ENCODE peak calls at places on chromosome 1, in six cellular contexts. X is hepatocyte, N is adrenal gland, B is HCT116, S is colonic mucosa, G is aorta. L is an unnamed sample. For H3K36me3, the result is how much of the 10 kb centered on the place peaks cover.

GRCh38 chr1:14421977-14422609 is 176.4 kb upstream of the KAZN start:
- DNase-seq in G (no peak), N (no peak), B (no peak), X (no peak), S (no peak), L (no peak)

GRCh38 chr1:197392541-197392940 is 124.5 kb downstream of the CRB1 start:
- DNase-seq in N (no peak), B (no peak), S (no peak), G (no peak), X (no peak), L (no peak)

GRCh38 chr1:120179420-120180348 is 3.4 kb upstream of the SEC22B start:
- DNase-seq in G (peak), N (no peak), S (peak), B (no peak), X (peak), L (peak)

GRCh38 chr1:91846007-91846620 is 39.8 kb downstream of the TGFBR3 start:
- DNase-seq in B (no peak), N (peak), S (peak), G (no peak), X (peak), L (peak)

GRCh38 chr1:80436851-80437250 is 1363.9 kb upstream of the ADGRL2 start:
- DNase-seq in B (no peak), S (no peak), N (no peak), G (no peak), X (no peak), L (no peak)

GRCh38 chr1:24864409-24864808 is 65.7 kb downstream of the RUNX3 start:
- DNase-seq in S (peak), N (no peak), G (no peak), X (peak), B (no peak), L (no peak)

GRCh38 chr1:105678334-105678733 is 1378.1 kb upstream of the PRMT6 start:
- DNase-seq in S (no peak), N (no peak), G (no peak), B (no peak), X (no peak), L (no peak)

GRCh38 chr1:35726814-35727433 is 8.2 kb upstream of the C1orf216 start:
- DNase-seq in S (peak), N (peak), G (no peak), X (peak), B (peak), L (peak)

GRCh38 chr1:112114540-112114939 is 125.1 kb upstream of the KCND3 start:
- DNase-seq in S (no peak), B (no peak), G (no peak), X (no peak), N (no peak), L (no peak)

GRCh38 chr1:22288593-22289241 is 145.8 kb upstream of the WNT4 start:
- DNase-seq in S (no peak), N (no peak), B (no peak), G (peak), X (no peak), L (no peak)

GRCh38 chr1:230120949-230121381 is 53.9 kb downstream of the GALNT2 start:
- DNase-seq in G (no peak), S (peak), B (peak), X (no peak), N (no peak), L (peak)

GRCh38 chr1:238061967-238062613 is 171.4 kb upstream of the ZP4 start:
- DNase-seq in N (no peak), G (no peak), B (no peak), X (no peak), S (no peak), L (no peak)
- H3K4me3 ChIP-seq in N (no peak), G (no peak), B (no peak), X (no peak), S (no peak), L (no peak)

GRCh38 chr1:56773341-56774066 is 45.7 kb downstream of the FYB2 start:
- DNase-seq in X (no peak), N (no peak), B (no peak), S (no peak), G (no peak), L (no peak)

GRCh38 chr1:56774067-56774609 is 45.1 kb downstream of the FYB2 start:
- DNase-seq in S (no peak), X (no peak), G (no peak), B (no peak), N (no peak), L (no peak)

GRCh38 chr1:56777972-56778371 is 41.2 kb downstream of the FYB2 start:
- DNase-seq in X (no peak), S (no peak), G (no peak), N (no peak), B (no peak), L (no peak)

GRCh38 chr1:56780128-56780750 is 39.0 kb downstream of the FYB2 start:
- DNase-seq in X (no peak), B (no peak), N (no peak), S (no peak), G (no peak), L (no peak)

DNA sequence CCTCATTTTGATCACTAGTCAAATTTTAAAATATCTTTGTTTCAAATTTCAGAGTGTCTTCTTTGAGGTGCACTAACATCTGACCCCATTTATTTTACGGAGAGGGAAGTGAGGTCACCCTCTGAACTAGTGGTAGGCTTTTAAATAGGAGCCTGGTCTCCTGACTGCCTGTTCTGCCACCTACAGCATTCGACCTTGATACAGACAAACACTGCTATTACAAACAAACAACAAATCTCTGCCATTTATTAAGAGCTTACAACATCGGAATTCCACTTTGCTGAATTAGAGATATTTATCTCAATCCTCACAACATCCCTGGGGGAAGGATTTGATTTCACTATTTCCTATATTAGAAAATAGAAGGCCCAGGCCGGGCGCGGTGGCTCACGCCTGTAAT is 42.6 kb downstream of the FYB2 start:
- DNase-seq in X (no peak), G (no peak), S (no peak), B (no peak), N (no peak), L (no peak)
- H3K27ac ChIP-seq in X (no peak), G (no peak), S (no peak), B (no peak), N (no peak), L (no peak)

GRCh38 chr1:100145116-100145515 is 12.2 kb downstream of the TRMT13 start:
- DNase-seq in S (no peak), X (no peak), B (no peak), N (no peak), G (no peak), L (no peak)
- H3K36me3 ChIP-seq in S (under half), X (under half), B (under half), N (half or more), G (under half), L (under half)

DNA sequence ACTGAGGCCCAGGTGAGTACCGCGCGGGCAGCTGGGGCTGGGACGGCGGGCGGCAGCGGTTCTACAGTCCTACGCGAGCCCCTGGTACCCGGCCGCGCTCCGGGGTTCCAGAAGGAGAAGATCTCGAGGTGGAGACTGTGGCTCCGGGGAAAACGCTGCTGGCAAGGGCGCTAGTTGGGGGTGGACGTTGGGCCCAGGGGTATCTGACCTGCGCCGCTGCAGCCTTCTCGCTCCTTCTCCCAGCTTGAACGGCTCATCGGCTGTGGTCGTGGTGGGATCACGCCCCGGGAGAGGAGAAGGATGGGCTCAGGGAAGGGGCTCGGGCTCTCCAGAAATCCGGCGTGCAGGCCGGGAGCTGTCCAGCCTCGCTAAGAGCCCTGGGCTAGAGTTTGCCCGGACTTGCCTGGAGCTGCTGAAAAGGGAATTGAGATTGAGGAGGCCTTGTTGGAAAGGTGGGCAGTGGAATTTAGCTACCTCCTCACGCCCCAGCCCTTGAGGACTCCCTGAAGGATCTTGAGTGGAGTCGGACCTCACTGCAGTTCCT is 1.1 kb upstream of the POU3F1 start:
- DNase-seq in B (no peak), S (no peak), G (no peak), X (no peak), N (peak), L (peak)
- H3K4me3 ChIP-seq in B (no peak), S (peak), G (peak), X (no peak), N (peak), L (peak)

DNA sequence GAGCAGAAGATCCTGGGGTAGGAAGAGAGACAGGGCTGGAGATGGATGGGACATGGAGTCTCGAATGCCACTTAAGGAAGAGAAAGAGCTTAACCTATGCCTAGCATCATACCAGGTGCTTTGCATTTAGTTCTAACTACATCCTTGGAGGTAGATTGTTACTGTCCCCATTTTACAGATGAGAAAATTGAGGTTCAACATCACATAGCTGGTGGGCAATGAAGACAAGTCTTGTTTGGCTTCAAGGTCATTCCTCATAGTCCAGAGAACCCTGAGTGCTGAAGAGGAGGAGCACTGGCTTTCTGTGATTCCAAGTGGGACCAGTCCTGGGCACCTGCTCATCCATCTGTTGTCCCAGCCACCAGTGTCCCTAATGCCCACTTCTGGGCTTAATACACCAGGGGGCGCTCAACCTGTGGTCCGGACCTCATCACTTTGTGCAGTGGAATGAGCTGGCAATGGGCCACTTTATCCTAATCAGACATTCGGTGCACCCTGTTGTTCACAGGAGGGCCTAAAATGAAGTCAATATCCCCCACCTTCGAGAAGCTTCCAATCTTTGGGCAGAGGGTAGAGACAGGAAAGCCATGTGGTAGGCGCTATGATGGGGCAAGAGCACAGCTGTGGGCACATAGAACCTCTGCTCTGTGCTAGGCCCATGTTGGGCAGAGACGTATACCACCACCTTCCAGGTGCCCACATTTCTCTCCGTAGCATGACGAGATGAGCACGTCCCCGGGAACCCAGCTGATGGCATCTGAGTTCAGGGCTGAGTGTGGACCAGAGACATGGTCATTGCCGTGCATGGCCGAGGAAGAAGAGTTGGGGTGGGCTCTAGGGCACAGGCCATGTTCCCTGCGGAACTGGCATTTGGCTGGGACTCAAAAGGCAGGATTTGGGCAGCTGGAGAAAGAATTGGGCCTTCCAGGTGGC is 9.2 kb downstream of the RPS6KA1 start:
- DNase-seq in X (no peak), N (peak), S (peak), G (no peak), B (peak), L (peak)
- H3K27ac ChIP-seq in X (no peak), N (no peak), S (no peak), G (no peak), B (no peak), L (no peak)

DNA sequence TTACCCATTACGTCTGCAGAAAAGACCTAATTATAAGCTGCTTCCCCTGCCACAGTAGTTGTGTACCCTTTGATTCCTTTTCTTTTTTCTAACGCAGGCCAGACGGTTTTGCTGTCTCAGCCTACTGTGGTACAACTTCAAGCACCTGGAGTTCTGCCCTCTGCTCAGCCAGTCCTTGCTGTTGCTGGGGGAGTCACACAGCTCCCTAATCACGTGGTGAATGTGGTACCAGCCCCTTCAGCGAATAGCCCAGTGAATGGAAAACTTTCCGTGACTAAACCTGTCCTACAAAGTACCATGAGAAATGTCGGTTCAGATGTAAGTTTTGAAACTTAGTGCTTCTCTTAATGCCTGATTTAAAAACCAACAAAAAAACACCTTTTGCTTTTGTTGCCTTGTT is 35.8 kb downstream of the ATF6 start:
- DNase-seq in B (no peak), N (peak), G (no peak), S (no peak), X (peak), L (peak)
- H3K36me3 ChIP-seq in B (under half), N (under half), G (under half), S (under half), X (under half), L (under half)

L was measured in testis.